ENCODE peak calls at places on chromosomes 2 and 18, in seven cellular contexts. One of them, this sample, is unnamed.
A peak's percentile ranks its signal among the peaks of the same experiment; 100 is the strongest.

GRCh38 chr2:220936641-220937197 is 635.4 kb downstream of the EPHA4 start:
- DNase-seq in heart right ventricle: no peak
- DNase-seq in SJSA1: no peak
- DNase-seq in cardiac muscle cell: no peak
- DNase-seq in mesenchymal stem cell: no peak
- DNase-seq in iPS DF 6.9: no peak
- DNase-seq in BJ: no peak
- DNase-seq in this sample: no peak

GRCh38 chr2:128406629-128407252 is 88.1 kb upstream of the HS6ST1 start:
- DNase-seq in SJSA1: no peak
- DNase-seq in BJ: no peak
- DNase-seq in heart right ventricle: no peak
- DNase-seq in mesenchymal stem cell: no peak
- DNase-seq in iPS DF 6.9: no peak
- DNase-seq in cardiac muscle cell: no peak
- DNase-seq in this sample: no peak

GRCh38 chr2:69978157-69978904 is 16.9 kb upstream of the ASPRV1 start:
- DNase-seq in BJ: no peak
- DNase-seq in cardiac muscle cell: no peak
- DNase-seq in SJSA1: no peak
- DNase-seq in iPS DF 6.9: no peak
- DNase-seq in heart right ventricle: no peak
- DNase-seq in mesenchymal stem cell: peak; percentile 12
- DNase-seq in this sample: no peak

GRCh38 chr2:85775406-85776381 is 21.9 kb downstream of the ATOH8 start:
- DNase-seq in iPS DF 6.9: no peak
- DNase-seq in heart right ventricle: no peak
- DNase-seq in cardiac muscle cell: no peak
- DNase-seq in SJSA1: no peak
- DNase-seq in BJ: no peak
- DNase-seq in mesenchymal stem cell: no peak
- DNase-seq in this sample: no peak

GRCh38 chr18:70431203-70431624 is 142.4 kb downstream of the SOCS6 start:
- DNase-seq in heart right ventricle: no peak
- DNase-seq in BJ: peak; percentile 39
- DNase-seq in cardiac muscle cell: no peak
- DNase-seq in mesenchymal stem cell: peak; percentile 87
- DNase-seq in SJSA1: no peak
- DNase-seq in iPS DF 6.9: no peak
- DNase-seq in this sample: no peak

GRCh38 chr18:75376004-75376403 is 51.5 kb downstream of the SMIM21 start:
- DNase-seq in heart right ventricle: no peak
- DNase-seq in SJSA1: peak; percentile 81
- DNase-seq in cardiac muscle cell: no peak
- DNase-seq in BJ: no peak
- DNase-seq in iPS DF 6.9: no peak
- DNase-seq in mesenchymal stem cell: no peak
- DNase-seq in this sample: no peak

GRCh38 chr2:116754371-116755101 is 1060.0 kb upstream of the DDX18 start:
- DNase-seq in mesenchymal stem cell: no peak
- DNase-seq in BJ: no peak
- DNase-seq in iPS DF 6.9: peak; percentile 13
- DNase-seq in heart right ventricle: no peak
- DNase-seq in SJSA1: no peak
- DNase-seq in cardiac muscle cell: no peak
- DNase-seq in this sample: peak; percentile 14

GRCh38 chr2:31969178-31969577 is 41.6 kb downstream of the MEMO1 start:
- DNase-seq in SJSA1: no peak
- DNase-seq in BJ: no peak
- DNase-seq in iPS DF 6.9: no peak
- DNase-seq in cardiac muscle cell: no peak
- DNase-seq in mesenchymal stem cell: no peak
- DNase-seq in heart right ventricle: no peak
- DNase-seq in this sample: no peak

GRCh38 chr2:128642316-128642715 is 323.6 kb upstream of the HS6ST1 start:
- DNase-seq in mesenchymal stem cell: no peak
- DNase-seq in heart right ventricle: no peak
- DNase-seq in iPS DF 6.9: no peak
- DNase-seq in cardiac muscle cell: no peak
- DNase-seq in BJ: no peak
- DNase-seq in SJSA1: no peak
- DNase-seq in this sample: no peak

GRCh38 chr18:24885266-24885665 is 424.8 kb downstream of the HRH4 start:
- DNase-seq in mesenchymal stem cell: peak; percentile 60
- DNase-seq in heart right ventricle: no peak
- DNase-seq in iPS DF 6.9: no peak
- DNase-seq in SJSA1: no peak
- DNase-seq in BJ: no peak
- DNase-seq in cardiac muscle cell: no peak
- DNase-seq in this sample: no peak

GRCh38 chr2:44510246-44510645 is 148.5 kb downstream of the CAMKMT start:
- DNase-seq in SJSA1: no peak
- DNase-seq in heart right ventricle: no peak
- DNase-seq in BJ: no peak
- DNase-seq in cardiac muscle cell: no peak
- DNase-seq in iPS DF 6.9: no peak
- DNase-seq in mesenchymal stem cell: no peak
- DNase-seq in this sample: no peak

GRCh38 chr2:224922142-224922727 is 120.0 kb downstream of the DOCK10 start:
- DNase-seq in cardiac muscle cell: no peak
- DNase-seq in heart right ventricle: no peak
- DNase-seq in BJ: no peak
- DNase-seq in SJSA1: peak; percentile 53
- DNase-seq in iPS DF 6.9: no peak
- DNase-seq in mesenchymal stem cell: no peak
- DNase-seq in this sample: no peak

GRCh38 chr2:60091884-60092283 is 461.6 kb downstream of the BCL11A start:
- DNase-seq in BJ: no peak
- DNase-seq in SJSA1: no peak
- DNase-seq in iPS DF 6.9: no peak
- DNase-seq in cardiac muscle cell: no peak
- DNase-seq in heart right ventricle: no peak
- DNase-seq in mesenchymal stem cell: no peak
- DNase-seq in this sample: no peak

GRCh38 chr2:119784876-119785275 is 25.2 kb downstream of the PTPN4 start:
- DNase-seq in BJ: no peak
- DNase-seq in cardiac muscle cell: no peak
- DNase-seq in heart right ventricle: no peak
- DNase-seq in mesenchymal stem cell: no peak
- DNase-seq in SJSA1: no peak
- DNase-seq in iPS DF 6.9: no peak
- DNase-seq in this sample: no peak

GRCh38 chr18:49562481-49563129 is 748 bp downstream of the LIPG start:
- DNase-seq in heart right ventricle: no peak
- DNase-seq in SJSA1: no peak
- DNase-seq in iPS DF 6.9: no peak
- DNase-seq in BJ: no peak
- DNase-seq in mesenchymal stem cell: peak; percentile 66
- DNase-seq in cardiac muscle cell: peak; percentile 72
- DNase-seq in this sample: no peak

GRCh38 chr2:121662651-121663050 is 13.4 kb upstream of the CLASP1 start:
- DNase-seq in BJ: no peak
- DNase-seq in cardiac muscle cell: no peak
- DNase-seq in iPS DF 6.9: no peak
- DNase-seq in mesenchymal stem cell: no peak
- DNase-seq in heart right ventricle: no peak
- DNase-seq in SJSA1: peak; percentile 7
- DNase-seq in this sample: no peak

GRCh38 chr18:49691177-49691608 is 122.1 kb downstream of the ACAA2 start:
- DNase-seq in iPS DF 6.9: no peak
- DNase-seq in SJSA1: peak; percentile 75
- DNase-seq in heart right ventricle: no peak
- DNase-seq in BJ: peak; percentile 76
- DNase-seq in mesenchymal stem cell: peak; percentile 91
- DNase-seq in cardiac muscle cell: no peak
- DNase-seq in this sample: peak; percentile 77

GRCh38 chr2:122519366-122519765 is 763.9 kb downstream of the TSN start:
- DNase-seq in BJ: no peak
- DNase-seq in cardiac muscle cell: no peak
- DNase-seq in heart right ventricle: no peak
- DNase-seq in mesenchymal stem cell: no peak
- DNase-seq in iPS DF 6.9: no peak
- DNase-seq in SJSA1: no peak
- DNase-seq in this sample: no peak

GRCh38 chr18:77132369-77133050 is at the start of gene MBP:
- DNase-seq in cardiac muscle cell: peak; percentile 53
- DNase-seq in SJSA1: no peak
- DNase-seq in heart right ventricle: peak; percentile 59
- DNase-seq in mesenchymal stem cell: no peak
- DNase-seq in iPS DF 6.9: no peak
- DNase-seq in BJ: no peak
- DNase-seq in this sample: no peak

GRCh38 chr2:236776695-236777251 is 207.1 kb downstream of the ACKR3 start:
- DNase-seq in heart right ventricle: no peak
- DNase-seq in BJ: peak; percentile 41
- DNase-seq in iPS DF 6.9: no peak
- DNase-seq in SJSA1: peak; percentile 93
- DNase-seq in mesenchymal stem cell: peak; percentile 72
- DNase-seq in cardiac muscle cell: no peak
- DNase-seq in this sample: peak; percentile 78

GRCh38 chr2:137173514-137173913 is 408.2 kb downstream of the THSD7B start:
- DNase-seq in mesenchymal stem cell: peak; percentile 70
- DNase-seq in BJ: no peak
- DNase-seq in SJSA1: peak; percentile 22
- DNase-seq in cardiac muscle cell: peak; percentile 17
- DNase-seq in iPS DF 6.9: no peak
- DNase-seq in heart right ventricle: no peak
- DNase-seq in this sample: peak; percentile 4

GRCh38 chr2:47021301-47022009 is 105.8 kb upstream of the MCFD2 start:
- DNase-seq in cardiac muscle cell: no peak
- DNase-seq in iPS DF 6.9: no peak
- DNase-seq in mesenchymal stem cell: no peak
- DNase-seq in heart right ventricle: no peak
- DNase-seq in BJ: no peak
- DNase-seq in SJSA1: no peak
- DNase-seq in this sample: no peak

GRCh38 chr2:47025969-47026610 is 110.5 kb upstream of the MCFD2 start:
- DNase-seq in iPS DF 6.9: no peak
- DNase-seq in SJSA1: no peak
- DNase-seq in cardiac muscle cell: no peak
- DNase-seq in heart right ventricle: no peak
- DNase-seq in BJ: no peak
- DNase-seq in mesenchymal stem cell: no peak
- DNase-seq in this sample: no peak

GRCh38 chr2:47022399-47022798 is 106.8 kb upstream of the MCFD2 start:
- DNase-seq in SJSA1: no peak
- DNase-seq in BJ: no peak
- DNase-seq in heart right ventricle: no peak
- DNase-seq in iPS DF 6.9: no peak
- DNase-seq in mesenchymal stem cell: no peak
- DNase-seq in cardiac muscle cell: no peak
- DNase-seq in this sample: no peak

GRCh38 chr2:47023332-47023731 is 107.7 kb upstream of the MCFD2 start:
- DNase-seq in heart right ventricle: no peak
- DNase-seq in mesenchymal stem cell: no peak
- DNase-seq in iPS DF 6.9: no peak
- DNase-seq in BJ: no peak
- DNase-seq in cardiac muscle cell: no peak
- DNase-seq in SJSA1: no peak
- DNase-seq in this sample: no peak

GRCh38 chr2:47024046-47024445 is 108.4 kb upstream of the MCFD2 start:
- DNase-seq in BJ: no peak
- DNase-seq in cardiac muscle cell: no peak
- DNase-seq in mesenchymal stem cell: no peak
- DNase-seq in iPS DF 6.9: no peak
- DNase-seq in SJSA1: no peak
- DNase-seq in heart right ventricle: no peak
- DNase-seq in this sample: no peak
- H3K36me3 ChIP-seq in BJ: peaks cover 65% of the 10 kb centered on the region
- H3K36me3 ChIP-seq in cardiac muscle cell: no peaks in the 10 kb centered on the region
- H3K36me3 ChIP-seq in mesenchymal stem cell: peaks cover 88% of the 10 kb centered on the region
- H3K36me3 ChIP-seq in iPS DF 6.9: peaks cover under 1% of the 10 kb centered on the region
- H3K36me3 ChIP-seq in SJSA1: peaks cover 63% of the 10 kb centered on the region
- H3K36me3 ChIP-seq in heart right ventricle: no peaks in the 10 kb centered on the region
- H3K36me3 ChIP-seq in this sample: peaks cover 22% of the 10 kb centered on the region

GRCh38 chr2:42762155-42762554 is 1.8 kb downstream of the OXER1 start:
- DNase-seq in heart right ventricle: no peak
- DNase-seq in BJ: no peak
- DNase-seq in SJSA1: no peak
- DNase-seq in cardiac muscle cell: no peak
- DNase-seq in mesenchymal stem cell: no peak
- DNase-seq in iPS DF 6.9: no peak
- DNase-seq in this sample: no peak
- H3K36me3 ChIP-seq in heart right ventricle: no peaks in the 10 kb centered on the region
- H3K36me3 ChIP-seq in BJ: no peaks in the 10 kb centered on the region
- H3K36me3 ChIP-seq in SJSA1: no peaks in the 10 kb centered on the region
- H3K36me3 ChIP-seq in cardiac muscle cell: no peaks in the 10 kb centered on the region
- H3K36me3 ChIP-seq in mesenchymal stem cell: peaks cover 4% of the 10 kb centered on the region
- H3K36me3 ChIP-seq in iPS DF 6.9: peaks cover 8% of the 10 kb centered on the region
- H3K36me3 ChIP-seq in this sample: no peaks in the 10 kb centered on the region

GRCh38 chr18:79975043-79975442 is 10.6 kb downstream of the HSBP1L1 start:
- DNase-seq in iPS DF 6.9: no peak
- DNase-seq in BJ: no peak
- DNase-seq in heart right ventricle: no peak
- DNase-seq in SJSA1: no peak
- DNase-seq in mesenchymal stem cell: no peak
- DNase-seq in cardiac muscle cell: no peak
- DNase-seq in this sample: no peak

GRCh38 chr18:79971986-79972385 is 7.5 kb downstream of the HSBP1L1 start:
- DNase-seq in cardiac muscle cell: no peak
- DNase-seq in heart right ventricle: no peak
- DNase-seq in mesenchymal stem cell: no peak
- DNase-seq in SJSA1: no peak
- DNase-seq in iPS DF 6.9: no peak
- DNase-seq in BJ: no peak
- DNase-seq in this sample: no peak

GRCh38 chr18:79972720-79973119 is 8.3 kb downstream of the HSBP1L1 start:
- DNase-seq in mesenchymal stem cell: no peak
- DNase-seq in heart right ventricle: no peak
- DNase-seq in iPS DF 6.9: no peak
- DNase-seq in SJSA1: no peak
- DNase-seq in cardiac muscle cell: no peak
- DNase-seq in BJ: no peak
- DNase-seq in this sample: no peak

GRCh38 chr18:79973517-79973916 is 9.1 kb downstream of the HSBP1L1 start:
- DNase-seq in iPS DF 6.9: no peak
- DNase-seq in SJSA1: no peak
- DNase-seq in cardiac muscle cell: no peak
- DNase-seq in BJ: no peak
- DNase-seq in mesenchymal stem cell: no peak
- DNase-seq in heart right ventricle: no peak
- DNase-seq in this sample: no peak

GRCh38 chr18:79974025-79974424 is 9.6 kb downstream of the HSBP1L1 start:
- DNase-seq in mesenchymal stem cell: no peak
- DNase-seq in cardiac muscle cell: no peak
- DNase-seq in iPS DF 6.9: no peak
- DNase-seq in SJSA1: no peak
- DNase-seq in BJ: no peak
- DNase-seq in heart right ventricle: no peak
- DNase-seq in this sample: no peak
- H3K36me3 ChIP-seq in mesenchymal stem cell: peaks cover 72% of the 10 kb centered on the region
- H3K36me3 ChIP-seq in cardiac muscle cell: peaks cover 19% of the 10 kb centered on the region
- H3K36me3 ChIP-seq in iPS DF 6.9: peaks cover 23% of the 10 kb centered on the region
- H3K36me3 ChIP-seq in SJSA1: peaks cover 65% of the 10 kb centered on the region
- H3K36me3 ChIP-seq in BJ: peaks cover 20% of the 10 kb centered on the region
- H3K36me3 ChIP-seq in heart right ventricle: no peaks in the 10 kb centered on the region
- H3K36me3 ChIP-seq in this sample: peaks cover 67% of the 10 kb centered on the region

DNA sequence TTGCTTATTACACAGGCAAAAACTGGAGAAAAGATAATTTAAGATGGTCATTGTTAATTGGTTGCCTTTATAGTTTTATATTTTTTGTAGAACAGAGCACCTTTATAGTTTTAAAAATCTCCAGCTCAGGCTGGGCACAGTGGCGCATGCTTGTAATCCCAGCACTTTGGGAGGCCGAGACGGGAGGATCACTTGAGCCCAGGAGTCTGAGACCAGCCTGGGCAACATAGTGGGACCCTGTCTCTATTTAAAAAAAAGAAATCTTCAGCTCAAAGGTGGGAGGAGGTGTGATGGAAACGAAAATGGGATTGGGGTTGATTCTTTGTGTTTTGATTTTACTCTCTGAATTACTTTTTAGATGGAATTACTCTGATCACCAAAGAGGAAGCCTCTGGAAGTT is 85.4 kb downstream of the XRCC5 start:
- DNase-seq in iPS DF 6.9: no peak
- DNase-seq in heart right ventricle: no peak
- DNase-seq in mesenchymal stem cell: no peak
- DNase-seq in SJSA1: no peak
- DNase-seq in cardiac muscle cell: no peak
- DNase-seq in BJ: no peak
- DNase-seq in this sample: no peak
- H3K36me3 ChIP-seq in iPS DF 6.9: peaks cover 7% of the 10 kb centered on the region
- H3K36me3 ChIP-seq in heart right ventricle: peaks cover 6% of the 10 kb centered on the region
- H3K36me3 ChIP-seq in mesenchymal stem cell: peaks cover 79% of the 10 kb centered on the region
- H3K36me3 ChIP-seq in SJSA1: peaks cover 92% of the 10 kb centered on the region
- H3K36me3 ChIP-seq in cardiac muscle cell: peaks cover 47% of the 10 kb centered on the region
- H3K36me3 ChIP-seq in BJ: peaks cover 9% of the 10 kb centered on the region
- H3K36me3 ChIP-seq in this sample: peaks cover 88% of the 10 kb centered on the region